ENCODE peak calls at places on chromosomes 6 and 20, in five cellular contexts. T, U, W, N and V are unnamed samples.

GRCh38 chr6:132054525-132054924 is 103.4 kb upstream of the CCN2 start:
- DNase-seq in U (no peak), N (no peak), T (no peak), W (no peak), V (no peak)

GRCh38 chr6:4413073-4413472 is 277.7 kb upstream of the ECI2 start:
- DNase-seq in W (no peak), U (no peak), T (no peak), N (no peak), V (no peak)

GRCh38 chr6:10310826-10311225 is 104.0 kb downstream of the TFAP2A start:
- DNase-seq in W (no peak), U (no peak), N (no peak), T (peak; percentile 1), V (no peak)

GRCh38 chr20:44247676-44248419 is 740 bp downstream of the GDAP1L1 start:
- DNase-seq in W (no peak), T (peak; percentile 7), N (no peak), U (peak; percentile 25), V (peak; percentile 13)

GRCh38 chr6:29943053-29943966 is 978 bp downstream of the HLA-A start:
- DNase-seq in T (peak; percentile 25), U (no peak), W (peak; percentile 44), N (peak; percentile 42), V (peak; percentile 19)

GRCh38 chr20:19864130-19864529 is 106.1 kb downstream of the RIN2 start:
- DNase-seq in W (no peak), T (no peak), N (no peak), U (no peak), V (no peak)

GRCh38 chr6:160882741-160883340 is 108.7 kb upstream of the MAP3K4 start:
- DNase-seq in T (no peak), U (no peak), W (no peak), N (no peak), V (no peak)

GRCh38 chr6:140427842-140428241 is 1053.4 kb upstream of the CITED2 start:
- DNase-seq in U (no peak), N (no peak), W (no peak), T (no peak), V (no peak)

GRCh38 chr6:19599813-19600464 is 237.2 kb upstream of the ID4 start:
- DNase-seq in N (no peak), W (no peak), U (no peak), T (no peak), V (no peak)

GRCh38 chr20:49668181-49668877 is 45.3 kb downstream of the B4GALT5 start:
- DNase-seq in T (peak; percentile 83), W (peak; percentile 83), N (no peak), U (peak; percentile 30), V (peak; percentile 26)

GRCh38 chr6:24428615-24429014 is 25.9 kb downstream of the MRS2 start:
- DNase-seq in W (no peak), U (no peak), T (no peak), N (no peak), V (no peak)

GRCh38 chr6:158816329-158816728 is 2.8 kb downstream of the EZR start:
- DNase-seq in T (peak; percentile 63), W (no peak), N (no peak), U (no peak), V (no peak)

GRCh38 chr6:160015778-160016684 is 47.1 kb downstream of the IGF2R start:
- DNase-seq in N (no peak), W (peak; percentile 63), T (peak; percentile 6), U (no peak), V (no peak)

GRCh38 chr20:60921021-60921622 is 330.9 kb upstream of the CDH4 start:
- DNase-seq in W (no peak), T (no peak), N (no peak), U (peak; percentile 29), V (peak; percentile 40)

GRCh38 chr20:59153355-59153681 is 10.3 kb upstream of the ZNF831 start:
- DNase-seq in U (peak; percentile 39), N (no peak), W (no peak), T (no peak), V (peak; percentile 44)

GRCh38 chr6:100470721-100471120 is 6.0 kb upstream of the SIM1 start:
- DNase-seq in W (no peak), N (no peak), U (no peak), T (no peak), V (no peak)

DNA sequence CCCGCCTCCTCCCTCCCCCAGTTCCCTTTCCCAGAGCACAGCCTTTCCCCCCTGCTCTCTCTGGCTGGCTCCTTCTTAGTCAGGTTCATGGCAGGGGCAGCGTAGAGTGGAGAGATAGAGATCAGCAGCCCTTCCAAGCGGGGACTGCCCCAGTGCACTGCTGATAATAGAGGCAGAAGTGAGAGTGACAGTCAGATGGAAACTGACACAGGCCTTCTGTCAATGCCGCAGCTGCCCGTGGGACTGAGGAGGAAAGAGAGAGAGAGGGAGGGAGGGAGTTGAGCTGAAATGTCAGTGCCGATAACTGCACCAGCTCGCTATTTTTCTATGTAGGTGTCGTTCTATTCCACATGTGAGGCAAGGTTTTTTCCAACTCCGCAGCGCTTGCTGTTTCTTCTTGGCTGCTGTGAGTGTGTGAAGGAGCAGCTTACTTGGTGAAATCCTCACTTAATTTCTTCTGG is 386.2 kb upstream of the MMS22L start:
- DNase-seq in T (no peak), U (peak; percentile 23), W (no peak), N (no peak), V (no peak)
- H3K4me3 ChIP-seq in T (no peak overlapping the region), U (peak overlapping the region; percentile 25), W (no peak overlapping the region), N (no peak overlapping the region), V (no peak overlapping the region)

GRCh38 chr6:31118178-31118577 is 2.1 kb downstream of the CDSN start:
- DNase-seq in T (no peak), N (no peak), W (no peak), U (no peak), V (no peak)

GRCh38 chr6:31115941-31116560 is 1.5 kb downstream of the PSORS1C1 start:
- DNase-seq in N (no peak), W (no peak), T (no peak), U (no peak), V (no peak)

GRCh38 chr6:31114970-31115849 is 610 bp downstream of the PSORS1C1 start:
- DNase-seq in T (peak; percentile 76), W (no peak), U (no peak), N (peak; percentile 42), V (no peak)

GRCh38 chr6:31114540-31114876 is at the start of gene PSORS1C1:
- DNase-seq in W (no peak), T (peak; percentile 95), N (peak; percentile 96), U (peak; percentile 77), V (peak; percentile 57)

GRCh38 chr6:31116661-31117385 is 2.2 kb downstream of the PSORS1C1 start:
- DNase-seq in W (no peak), T (no peak), N (peak; percentile 64), U (peak; percentile 43), V (no peak)
- H3K4me3 ChIP-seq in W (no peak overlapping the region), T (no peak overlapping the region), N (no peak overlapping the region), U (no peak overlapping the region), V (no peak overlapping the region)

DNA sequence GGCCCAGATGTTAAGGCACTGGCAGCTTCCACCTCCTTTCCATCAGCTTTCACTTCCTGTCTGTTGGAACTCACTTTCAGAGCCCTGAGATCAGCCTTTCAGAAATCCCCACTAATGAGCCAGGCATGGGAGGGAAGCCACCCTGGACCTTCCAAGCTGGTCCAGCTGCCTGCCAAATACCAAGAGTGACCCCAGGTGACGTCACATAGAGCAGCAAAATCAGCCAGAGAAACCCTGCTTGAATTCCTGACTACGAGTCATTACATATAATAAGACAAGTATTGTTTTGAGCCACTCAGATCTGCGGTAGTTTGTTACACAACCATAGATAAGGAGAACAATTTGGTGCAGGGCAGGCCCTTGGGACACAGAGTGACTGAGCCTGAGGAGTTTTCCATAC is 556.0 kb upstream of the JAG1 start:
- DNase-seq in U (peak; percentile 54), W (no peak), N (peak; percentile 32), T (peak; percentile 24), V (peak; percentile 55)
- H3K4me3 ChIP-seq in U (no peak overlapping the region), W (no peak overlapping the region), N (no peak overlapping the region), T (no peak overlapping the region), V (no peak overlapping the region)

GRCh38 chr6:131001945-131002661 is 60.9 kb downstream of the EPB41L2 start:
- DNase-seq in N (no peak), U (no peak), T (no peak), W (no peak), V (no peak)

GRCh38 chr6:131000544-131000943 is 62.5 kb downstream of the EPB41L2 start:
- DNase-seq in U (no peak), W (no peak), T (peak; percentile 30), N (no peak), V (no peak)

GRCh38 chr6:131004387-131004755 is 58.7 kb downstream of the EPB41L2 start:
- DNase-seq in N (no peak), T (no peak), W (no peak), U (no peak), V (no peak)

GRCh38 chr6:131003419-131004386 is 59.3 kb downstream of the EPB41L2 start:
- DNase-seq in U (no peak), T (no peak), N (no peak), W (no peak), V (no peak)

GRCh38 chr6:131001113-131001776 is 61.8 kb downstream of the EPB41L2 start:
- DNase-seq in N (no peak), T (no peak), U (no peak), W (no peak), V (no peak)
- H3K4me3 ChIP-seq in N (no peak overlapping the region), T (no peak overlapping the region), U (no peak overlapping the region), W (no peak overlapping the region), V (no peak overlapping the region)

GRCh38 chr6:16625319-16626240 is 135.7 kb downstream of the ATXN1 start:
- DNase-seq in W (no peak), U (no peak), T (no peak), N (no peak), V (no peak)
- H3K4me3 ChIP-seq in W (no peak overlapping the region), U (no peak overlapping the region), T (no peak overlapping the region), N (no peak overlapping the region), V (no peak overlapping the region)

GRCh38 chr6:150639823-150640331 is 40.2 kb downstream of the PLEKHG1 start:
- DNase-seq in U (no peak), T (no peak), W (no peak), N (no peak), V (no peak)

GRCh38 chr6:150638286-150638685 is 38.6 kb downstream of the PLEKHG1 start:
- DNase-seq in U (no peak), N (no peak), T (no peak), W (no peak), V (no peak)

GRCh38 chr6:150641398-150642139 is 41.9 kb downstream of the PLEKHG1 start:
- DNase-seq in W (no peak), N (no peak), T (peak; percentile 52), U (no peak), V (peak; percentile 14)

GRCh38 chr6:150638765-150639164 is 39.1 kb downstream of the PLEKHG1 start:
- DNase-seq in N (no peak), U (no peak), W (no peak), T (no peak), V (no peak)

DNA sequence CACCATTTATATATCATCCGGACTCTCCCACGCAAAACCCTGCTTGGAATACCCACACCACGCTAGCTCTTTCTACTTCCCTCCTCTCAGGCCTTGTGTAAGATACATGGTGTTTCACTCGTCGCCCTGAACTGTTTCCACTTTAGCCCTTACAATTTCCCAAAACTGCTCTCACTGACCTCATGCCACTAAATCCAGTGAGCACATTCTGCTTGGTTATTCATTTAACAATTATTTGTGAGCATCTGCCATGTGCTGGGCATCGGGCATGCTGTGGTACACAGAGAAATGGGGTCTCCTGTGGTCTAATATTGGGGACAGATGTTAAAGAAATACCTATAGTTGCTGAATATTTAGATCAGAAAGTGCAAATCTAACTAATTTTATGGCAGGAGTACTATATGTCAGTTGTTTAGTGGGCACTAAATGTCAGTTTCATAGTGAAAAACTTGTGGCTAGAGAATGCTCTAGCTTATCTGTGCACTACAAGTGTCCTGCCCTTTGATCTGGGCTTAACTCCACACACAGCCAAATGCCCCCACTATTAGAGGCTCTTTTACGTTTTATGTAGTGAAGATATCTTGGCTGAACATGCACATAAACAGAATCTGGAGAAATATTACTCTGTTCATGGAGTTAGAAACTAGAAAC is 41.0 kb downstream of the PLEKHG1 start:
- DNase-seq in W (no peak), T (peak; percentile 48), U (no peak), N (no peak), V (no peak)
- H3K4me3 ChIP-seq in W (no peak overlapping the region), T (no peak overlapping the region), U (no peak overlapping the region), N (no peak overlapping the region), V (no peak overlapping the region)